ENCODE peak calls at places on chromosome 9, in eight cellular contexts. Z, V, W, T, D, S, P and R are unnamed samples.

GRCh38 chr9:35211854-35212253 is 50.0 kb downstream of the UNC13B start:
- DNase-seq in P (no peak), D (no peak), W (no peak), Z (no peak), T (no peak), S (no peak), V (no peak), R (no peak)

GRCh38 chr9:133572821-133573361 is 36.3 kb downstream of the FAM163B start:
- DNase-seq in V (no peak), T (no peak), S (no peak), P (peak; percentile 81), Z (peak; percentile 56), D (no peak), W (no peak), R (no peak)

GRCh38 chr9:70053864-70054263 is 10.2 kb downstream of the MAMDC2 start:
- DNase-seq in P (no peak), Z (no peak), T (no peak), V (no peak), W (no peak), S (no peak), D (peak; percentile 53), R (no peak)

GRCh38 chr9:35042081-35042604 is 30.3 kb downstream of the VCP start:
- DNase-seq in T (no peak), S (no peak), D (no peak), P (no peak), Z (peak; percentile 30), V (no peak), W (no peak), R (no peak)

GRCh38 chr9:72185561-72185960 is 36.3 kb downstream of the GDA start:
- DNase-seq in T (no peak), P (no peak), Z (no peak), W (no peak), D (no peak), S (no peak), V (no peak), R (no peak)

GRCh38 chr9:1337169-1337568 is 287.0 kb downstream of the DMRT2 start:
- DNase-seq in D (no peak), V (no peak), T (no peak), Z (no peak), P (no peak), W (no peak), S (no peak), R (no peak)

GRCh38 chr9:132588098-132588497 is 5.7 kb downstream of the BARHL1 start:
- DNase-seq in D (no peak), Z (no peak), S (no peak), V (no peak), P (no peak), T (no peak), W (no peak), R (no peak)

GRCh38 chr9:100354121-100354800 is 1.5 kb upstream of the TEX10 start:
- DNase-seq in Z (no peak), T (no peak), D (no peak), V (no peak), W (no peak), S (no peak), P (no peak), R (no peak)

GRCh38 chr9:108473209-108474112 is 382.3 kb downstream of the ACTL7B start:
- DNase-seq in Z (peak; percentile 44), P (no peak), V (no peak), W (no peak), S (peak; percentile 54), D (peak; percentile 45), T (no peak), R (no peak)

GRCh38 chr9:136582977-136583735 is 37.3 kb upstream of the NOTCH1 start:
- DNase-seq in V (no peak), D (no peak), Z (peak; percentile 8), P (no peak), T (no peak), W (no peak), S (no peak), R (no peak)

GRCh38 chr9:38308136-38308535 is 84.4 kb upstream of the ALDH1B1 start:
- DNase-seq in P (no peak), Z (no peak), W (no peak), T (no peak), V (no peak), D (no peak), S (no peak), R (no peak)
- H3K27ac ChIP-seq in P (no peak overlapping the region), Z (no peak overlapping the region), W (no peak overlapping the region), T (no peak overlapping the region), V (no peak overlapping the region), D (no peak overlapping the region), S (no peak overlapping the region), R (no peak overlapping the region)

DNA sequence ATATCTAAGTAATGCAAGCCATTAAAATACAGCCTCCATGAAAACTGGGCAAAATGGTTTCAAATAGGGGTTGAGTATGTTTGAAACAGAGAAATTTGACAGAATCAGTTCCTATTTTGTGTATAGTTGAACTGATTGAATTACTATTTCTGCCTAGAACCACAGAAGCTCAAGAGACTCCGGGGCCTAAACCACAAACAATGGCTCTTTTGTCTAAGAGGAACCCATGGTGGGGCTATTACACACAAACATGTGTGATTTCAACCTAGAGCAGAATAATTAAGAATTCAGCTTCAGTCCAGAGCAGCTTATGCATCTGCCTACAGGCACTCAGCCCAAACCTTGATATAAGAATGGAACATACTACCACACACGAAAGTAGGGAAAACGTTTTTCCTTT is 171.2 kb upstream of the MPDZ start:
- DNase-seq in S (no peak), D (no peak), T (no peak), Z (no peak), V (no peak), P (no peak), W (no peak), R (no peak)
- H3K27ac ChIP-seq in S (no peak overlapping the region), D (no peak overlapping the region), T (no peak overlapping the region), Z (no peak overlapping the region), V (no peak overlapping the region), P (no peak overlapping the region), W (peak overlapping the region; percentile 54), R (no peak overlapping the region)

GRCh38 chr9:123084256-123084655 is 50.8 kb downstream of the GPR21 start:
- DNase-seq in D (no peak), W (no peak), P (no peak), T (no peak), S (no peak), Z (no peak), V (no peak), R (no peak)
- H3K27ac ChIP-seq in D (no peak overlapping the region), W (no peak overlapping the region), P (no peak overlapping the region), T (no peak overlapping the region), S (no peak overlapping the region), Z (no peak overlapping the region), V (no peak overlapping the region), R (no peak overlapping the region)

DNA sequence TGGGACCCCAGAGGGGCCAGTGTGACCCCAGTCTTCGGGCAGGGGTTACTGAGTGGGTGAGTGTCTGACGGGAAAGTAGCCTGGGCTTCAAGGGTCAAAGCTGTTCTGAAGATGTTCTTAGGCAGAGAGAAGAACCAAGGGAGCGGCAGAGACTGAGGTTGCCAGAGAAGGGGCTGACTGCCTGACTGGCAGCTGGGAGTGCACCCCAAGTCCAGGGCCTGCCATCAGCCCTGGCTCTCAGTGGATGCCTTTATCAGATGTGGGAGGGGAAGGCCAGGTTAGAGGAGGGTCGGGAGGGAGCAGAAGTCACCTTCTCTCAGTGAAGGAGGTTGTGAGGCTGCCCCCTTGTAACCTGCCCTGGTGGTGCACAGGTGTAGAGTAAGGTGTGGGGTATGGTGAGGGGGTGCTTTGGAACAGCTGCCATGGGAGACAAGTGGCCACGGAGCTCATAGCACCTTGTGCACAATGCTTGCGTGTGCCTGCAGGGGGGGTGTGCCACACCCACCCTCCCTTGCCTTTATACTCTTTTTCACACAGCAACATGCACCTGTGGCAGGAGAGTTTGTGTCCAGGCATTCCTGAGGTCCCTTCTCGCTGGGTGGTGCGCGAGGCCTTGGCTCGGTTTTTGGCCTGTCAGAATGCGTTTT is 18.9 kb downstream of the RALGPS1 start:
- DNase-seq in T (no peak), W (no peak), V (no peak), S (no peak), P (no peak), D (no peak), Z (no peak), R (no peak)
- H3K27ac ChIP-seq in T (no peak overlapping the region), W (no peak overlapping the region), V (no peak overlapping the region), S (no peak overlapping the region), P (no peak overlapping the region), D (no peak overlapping the region), Z (no peak overlapping the region), R (no peak overlapping the region)

GRCh38 chr9:114899461-114899860 is 30.9 kb downstream of the TNFSF8 start:
- DNase-seq in V (no peak), W (no peak), D (no peak), P (no peak), T (no peak), S (no peak), Z (no peak), R (no peak)
- H3K27ac ChIP-seq in V (no peak overlapping the region), W (no peak overlapping the region), D (no peak overlapping the region), P (no peak overlapping the region), T (no peak overlapping the region), S (no peak overlapping the region), Z (no peak overlapping the region), R (no peak overlapping the region)

GRCh38 chr9:129939426-129939825 is 103.6 kb downstream of the FNBP1 start:
- DNase-seq in W (no peak), T (no peak), P (no peak), D (no peak), Z (no peak), S (no peak), V (no peak), R (no peak)

GRCh38 chr9:129936222-129936621 is 101.0 kb downstream of the USP20 start:
- DNase-seq in D (no peak), W (no peak), S (no peak), Z (no peak), T (no peak), V (no peak), P (no peak), R (no peak)

GRCh38 chr9:129933215-129933614 is 98.0 kb downstream of the USP20 start:
- DNase-seq in Z (no peak), T (no peak), P (no peak), W (no peak), D (no peak), V (no peak), S (no peak), R (no peak)

GRCh38 chr9:129933709-129934586 is 98.7 kb downstream of the USP20 start:
- DNase-seq in P (no peak), W (no peak), T (no peak), D (no peak), Z (no peak), S (no peak), V (no peak), R (no peak)

DNA sequence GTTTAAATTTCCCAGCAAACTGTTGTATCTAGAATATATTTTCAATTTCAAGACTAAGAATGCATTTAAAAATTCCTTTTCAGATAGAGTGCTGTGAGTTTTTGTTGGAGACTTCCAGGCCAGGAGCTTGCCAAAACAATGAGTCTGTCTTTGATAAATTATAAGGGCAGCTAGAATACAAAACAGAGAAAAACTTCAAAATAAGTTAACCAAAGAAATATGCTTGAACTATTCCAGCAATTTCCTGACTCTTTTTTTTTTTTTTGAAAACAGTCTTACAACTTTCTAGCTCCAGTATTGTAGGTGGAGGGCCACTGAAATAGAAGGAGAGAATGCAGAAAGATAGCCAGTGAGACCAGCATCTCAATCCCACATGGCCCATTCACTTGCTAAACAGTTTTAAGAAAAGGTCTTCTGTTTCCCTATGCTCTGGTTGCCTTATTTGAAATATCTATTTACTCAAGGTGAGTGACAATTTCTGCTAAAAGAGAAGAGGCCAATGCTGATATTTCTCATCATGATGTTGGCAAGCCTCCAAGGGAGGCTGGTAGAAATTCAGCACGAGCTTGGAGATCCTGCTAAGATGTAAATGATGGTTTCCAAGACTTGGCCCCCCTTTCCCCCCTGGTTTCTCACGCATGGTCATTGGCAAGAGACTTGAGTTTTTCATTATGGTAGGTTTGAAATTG is 103.2 kb downstream of the USP20 start:
- DNase-seq in V (no peak), D (no peak), P (no peak), Z (no peak), S (no peak), T (no peak), W (no peak), R (no peak)
- H3K27ac ChIP-seq in V (peak overlapping the region; percentile 59), D (peak overlapping the region; percentile 65), P (peak overlapping the region; percentile 27), Z (no peak overlapping the region), S (no peak overlapping the region), T (peak overlapping the region; percentile 5), W (peak overlapping the region; percentile 60), R (peak overlapping the region; percentile 77)